ENCODE peak calls at places on chromosomes 12 and 14, in six cellular contexts. C, H, A, O, P and Y are unnamed samples. For H3K4me1 and H3K27me3, the result is how much of the 10 kb centered on the place peaks cover.

GRCh38 chr12:106429043-106429552 is 71.5 kb downstream of the POLR3B start:
- DNase-seq in C (no peak), H (no peak), A (no peak), O (no peak), P (no peak), Y (no peak)

GRCh38 chr12:100651694-100652093 is 78.2 kb downstream of the GAS2L3 start:
- DNase-seq in C (no peak), H (peak), A (no peak), O (no peak), P (peak), Y (no peak)

GRCh38 chr12:105736498-105736897 is 402.3 kb downstream of the NUAK1 start:
- DNase-seq in C (no peak), H (no peak), A (no peak), O (no peak), P (peak), Y (no peak)

GRCh38 chr12:95518976-95519375 is 32.3 kb downstream of the USP44 start:
- DNase-seq in C (no peak), H (no peak), A (no peak), O (no peak), P (no peak), Y (no peak)

GRCh38 chr14:58535084-58535483 is 102.7 kb upstream of the DACT1 start:
- DNase-seq in C (no peak), H (peak), A (no peak), O (no peak), P (no peak), Y (no peak)

GRCh38 chr14:48243900-48244299 is 568.5 kb upstream of the MDGA2 start:
- DNase-seq in C (no peak), H (no peak), A (no peak), O (no peak), P (no peak), Y (no peak)

GRCh38 chr12:26338574-26339572 is 143.5 kb downstream of the SSPN start:
- DNase-seq in C (no peak), H (peak), A (no peak), O (no peak), P (no peak), Y (no peak)

GRCh38 chr12:95215925-95216324 is 1.3 kb downstream of the FGD6 start:
- DNase-seq in C (no peak), H (peak), A (no peak), O (no peak), P (no peak), Y (no peak)

DNA sequence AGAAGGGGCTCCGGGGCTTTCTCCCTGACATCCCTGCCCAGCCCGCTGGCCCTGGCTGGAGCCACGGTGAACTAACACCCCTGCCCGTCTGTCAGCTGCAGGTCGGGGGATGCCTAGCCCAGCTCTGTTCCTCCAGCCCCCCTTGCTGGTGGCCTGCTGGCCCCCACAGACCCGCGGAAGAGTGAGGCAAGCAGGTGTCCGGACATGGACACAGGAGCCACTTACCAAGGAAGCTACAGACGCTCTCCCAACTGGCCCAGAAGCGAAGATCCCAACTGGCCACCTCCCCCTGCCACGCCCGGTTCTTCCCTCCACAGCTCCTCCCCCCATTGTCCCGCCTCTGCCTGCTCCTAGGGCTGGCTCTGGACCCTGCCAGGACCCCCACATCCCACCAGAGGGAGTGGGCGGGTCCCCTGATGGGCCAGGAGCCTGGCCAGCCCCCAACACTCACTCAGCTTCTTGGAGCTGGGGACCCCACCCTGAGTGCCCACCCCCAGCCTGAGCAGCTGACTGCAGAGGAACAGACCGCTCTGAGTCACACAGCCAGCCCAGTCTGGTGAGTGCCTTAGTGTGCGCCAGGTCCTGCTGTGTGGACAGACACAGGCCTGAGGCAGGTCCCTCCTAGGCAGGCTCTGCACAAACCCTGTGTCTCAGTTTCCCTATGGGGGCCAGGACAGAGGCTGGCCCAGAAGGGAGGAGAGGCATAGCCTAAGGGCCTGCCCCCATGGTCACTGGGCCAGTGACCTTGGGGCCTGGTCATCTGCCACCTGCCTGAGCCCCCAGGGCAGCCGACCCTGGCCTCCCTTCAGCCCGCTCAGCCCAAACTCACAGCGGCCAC is 7.7 kb downstream of the AHNAK2 start:
- DNase-seq in C (peak), H (peak), A (no peak), O (no peak), P (peak), Y (no peak)
- H3K4me1 ChIP-seq in C (half or more), H (under half), A (half or more), O (half or more), P (under half), Y (under half)

GRCh38 chr12:31228811-31229792 is 96.8 kb downstream of the SINHCAF start:
- DNase-seq in C (no peak), H (peak), A (peak), O (no peak), P (peak), Y (no peak)
- H3K27me3 ChIP-seq in C (under half), H (under half), A (under half), O (under half), P (under half), Y (under half)

GRCh38 chr12:54021432-54022013 is 6.7 kb upstream of the HOXC6 start:
- DNase-seq in C (no peak), H (no peak), A (no peak), O (no peak), P (peak), Y (no peak)
- H3K4me1 ChIP-seq in C (under half), H (half or more), A (under half), O (under half), P (under half), Y (under half)

DNA sequence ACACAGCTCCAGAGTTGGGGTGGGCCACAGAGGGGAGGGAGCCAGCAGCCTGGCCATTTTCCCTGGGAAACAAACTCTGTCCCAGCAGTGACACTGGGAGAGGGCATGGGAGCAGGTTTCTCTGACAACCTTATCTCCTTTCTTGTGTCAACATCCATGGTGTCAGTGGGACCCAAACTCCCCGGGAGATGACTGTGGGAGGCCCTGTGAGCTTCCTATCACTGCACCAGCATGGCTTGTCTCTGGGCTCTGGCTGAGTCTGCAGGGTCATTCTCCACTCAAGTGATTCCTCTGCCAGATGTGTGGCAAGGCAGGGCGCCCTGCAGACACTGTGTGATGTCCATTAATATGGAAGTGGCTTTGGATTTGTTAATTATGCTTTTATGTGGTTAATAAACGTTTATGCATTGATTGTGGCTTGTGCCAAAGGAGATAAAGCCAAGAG is 10.1 kb downstream of the LRTM2 start:
- DNase-seq in C (no peak), H (peak), A (no peak), O (no peak), P (no peak), Y (no peak)
- H3K27me3 ChIP-seq in C (half or more), H (under half), A (under half), O (under half), P (under half), Y (under half)

GRCh38 chr12:110687770-110688169 is 1.1 kb downstream of the HVCN1 start:
- DNase-seq in C (no peak), H (peak), A (no peak), O (no peak), P (no peak), Y (no peak)

GRCh38 chr12:110683888-110684287 is 5.0 kb downstream of the HVCN1 start:
- DNase-seq in C (no peak), H (peak), A (no peak), O (no peak), P (no peak), Y (no peak)

GRCh38 chr12:110686294-110686903 is 2.5 kb downstream of the HVCN1 start:
- DNase-seq in C (no peak), H (peak), A (no peak), O (no peak), P (no peak), Y (no peak)

GRCh38 chr12:110688446-110689001 is 391 bp downstream of the HVCN1 start:
- DNase-seq in C (no peak), H (peak), A (no peak), O (no peak), P (no peak), Y (no peak)

DNA sequence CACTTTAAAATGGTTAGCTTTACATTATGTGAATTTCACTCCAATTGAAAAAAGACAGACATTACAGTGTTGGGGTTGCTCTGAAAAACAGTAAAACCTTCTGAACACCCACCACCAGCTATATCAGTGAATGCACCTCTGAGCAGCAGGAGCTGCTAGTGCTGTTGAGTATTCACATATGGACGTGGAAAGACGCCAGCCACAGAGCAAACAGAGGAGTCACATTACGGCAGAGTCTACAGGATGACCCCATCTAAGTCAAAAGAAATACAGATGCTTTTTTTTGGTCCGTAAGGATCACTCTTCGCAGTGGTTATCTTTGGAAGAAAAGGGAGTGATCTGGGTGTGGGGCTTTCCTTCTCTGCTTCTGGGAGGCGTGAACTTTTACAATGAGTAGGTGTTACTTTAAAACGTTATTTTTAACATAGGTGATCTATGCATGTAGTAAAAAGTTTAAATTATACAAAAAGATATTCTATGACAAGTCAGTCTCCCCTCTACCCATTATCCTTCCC is 4.5 kb downstream of the HVCN1 start:
- DNase-seq in C (no peak), H (no peak), A (no peak), O (no peak), P (no peak), Y (no peak)
- H3K4me1 ChIP-seq in C (under half), H (under half), A (under half), O (under half), P (under half), Y (under half)

GRCh38 chr12:52772188-52772587 is 5.0 kb downstream of the KRT76 start:
- DNase-seq in C (no peak), H (no peak), A (no peak), O (no peak), P (no peak), Y (no peak)
- H3K27me3 ChIP-seq in C (under half), H (half or more), A (under half), O (under half), P (under half), Y (under half)